ENCODE peak calls at places on chromosomes 7 and 10, in ten cellular contexts. One of them, this sample, is unnamed.

GRCh38 chr10:28681345-28681763 is 4.0 kb downstream of the BAMBI start:
- DNase-seq in endothelial cell: no peak
- DNase-seq in activated CD4-positive, alpha-beta T cell treated with anti-CD3 and anti-CD28 coated beads, Interleukin-2, amount 50 U/mL, for 1 hour: no peak
- DNase-seq in anterior cingulate cortex: no peak
- DNase-seq in ACHN: no peak
- DNase-seq in upper lobe of right lung: no peak
- DNase-seq in HTR-8/SVneo: no peak
- DNase-seq in MM.1S: no peak
- DNase-seq in stimulated activated CD8-positive, alpha-beta memory T cell treated with anti-CD3 and anti-CD28 coated beads, Interleukin-12 subunit alpha, Interleukin-12 subunit beta, amount 100 ng/mL, for 1 hour: no peak
- DNase-seq in neural crest cell: no peak
- DNase-seq in this sample: no peak

GRCh38 chr7:149202831-149203231 is 7.5 kb downstream of the ZNF282 start:
- DNase-seq in activated CD4-positive, alpha-beta T cell treated with anti-CD3 and anti-CD28 coated beads, Interleukin-2, amount 50 U/mL, for 1 hour: no peak
- DNase-seq in MM.1S: no peak
- DNase-seq in ACHN: no peak
- DNase-seq in endothelial cell: no peak
- DNase-seq in stimulated activated CD8-positive, alpha-beta memory T cell treated with anti-CD3 and anti-CD28 coated beads, Interleukin-12 subunit alpha, Interleukin-12 subunit beta, amount 100 ng/mL, for 1 hour: no peak
- DNase-seq in neural crest cell: no peak
- DNase-seq in anterior cingulate cortex: no peak
- DNase-seq in upper lobe of right lung: peak
- DNase-seq in HTR-8/SVneo: no peak
- DNase-seq in this sample: no peak

GRCh38 chr7:88789480-88790064 is 6.0 kb downstream of the TEX47 start:
- DNase-seq in anterior cingulate cortex: no peak
- DNase-seq in HTR-8/SVneo: no peak
- DNase-seq in ACHN: peak
- DNase-seq in neural crest cell: no peak
- DNase-seq in MM.1S: peak
- DNase-seq in endothelial cell: no peak
- DNase-seq in stimulated activated CD8-positive, alpha-beta memory T cell treated with anti-CD3 and anti-CD28 coated beads, Interleukin-12 subunit alpha, Interleukin-12 subunit beta, amount 100 ng/mL, for 1 hour: no peak
- DNase-seq in upper lobe of right lung: no peak
- DNase-seq in activated CD4-positive, alpha-beta T cell treated with anti-CD3 and anti-CD28 coated beads, Interleukin-2, amount 50 U/mL, for 1 hour: no peak
- DNase-seq in this sample: no peak

GRCh38 chr10:93762979-93763391 is 5.2 kb downstream of the LGI1 start:
- DNase-seq in ACHN: no peak
- DNase-seq in stimulated activated CD8-positive, alpha-beta memory T cell treated with anti-CD3 and anti-CD28 coated beads, Interleukin-12 subunit alpha, Interleukin-12 subunit beta, amount 100 ng/mL, for 1 hour: no peak
- DNase-seq in neural crest cell: no peak
- DNase-seq in MM.1S: peak
- DNase-seq in upper lobe of right lung: no peak
- DNase-seq in endothelial cell: no peak
- DNase-seq in activated CD4-positive, alpha-beta T cell treated with anti-CD3 and anti-CD28 coated beads, Interleukin-2, amount 50 U/mL, for 1 hour: no peak
- DNase-seq in anterior cingulate cortex: no peak
- DNase-seq in HTR-8/SVneo: no peak
- DNase-seq in this sample: no peak

GRCh38 chr10:88819290-88819689 is 16.8 kb downstream of the LIPM start:
- DNase-seq in endothelial cell: no peak
- DNase-seq in HTR-8/SVneo: no peak
- DNase-seq in neural crest cell: no peak
- DNase-seq in upper lobe of right lung: no peak
- DNase-seq in MM.1S: no peak
- DNase-seq in activated CD4-positive, alpha-beta T cell treated with anti-CD3 and anti-CD28 coated beads, Interleukin-2, amount 50 U/mL, for 1 hour: no peak
- DNase-seq in ACHN: no peak
- DNase-seq in stimulated activated CD8-positive, alpha-beta memory T cell treated with anti-CD3 and anti-CD28 coated beads, Interleukin-12 subunit alpha, Interleukin-12 subunit beta, amount 100 ng/mL, for 1 hour: no peak
- DNase-seq in anterior cingulate cortex: no peak
- DNase-seq in this sample: no peak

GRCh38 chr10:114309111-114309651 is 70.1 kb downstream of the VWA2 start:
- DNase-seq in neural crest cell: no peak
- DNase-seq in HTR-8/SVneo: no peak
- DNase-seq in MM.1S: no peak
- DNase-seq in stimulated activated CD8-positive, alpha-beta memory T cell treated with anti-CD3 and anti-CD28 coated beads, Interleukin-12 subunit alpha, Interleukin-12 subunit beta, amount 100 ng/mL, for 1 hour: no peak
- DNase-seq in anterior cingulate cortex: no peak
- DNase-seq in ACHN: no peak
- DNase-seq in upper lobe of right lung: peak
- DNase-seq in endothelial cell: no peak
- DNase-seq in activated CD4-positive, alpha-beta T cell treated with anti-CD3 and anti-CD28 coated beads, Interleukin-2, amount 50 U/mL, for 1 hour: no peak
- DNase-seq in this sample: no peak

GRCh38 chr7:12093365-12093764 is 117.7 kb upstream of the TMEM106B start:
- DNase-seq in neural crest cell: no peak
- DNase-seq in upper lobe of right lung: no peak
- DNase-seq in anterior cingulate cortex: no peak
- DNase-seq in stimulated activated CD8-positive, alpha-beta memory T cell treated with anti-CD3 and anti-CD28 coated beads, Interleukin-12 subunit alpha, Interleukin-12 subunit beta, amount 100 ng/mL, for 1 hour: no peak
- DNase-seq in ACHN: no peak
- DNase-seq in activated CD4-positive, alpha-beta T cell treated with anti-CD3 and anti-CD28 coated beads, Interleukin-2, amount 50 U/mL, for 1 hour: no peak
- DNase-seq in MM.1S: no peak
- DNase-seq in endothelial cell: no peak
- DNase-seq in HTR-8/SVneo: no peak
- DNase-seq in this sample: no peak

GRCh38 chr7:21099432-21099831 is 312.7 kb upstream of the SP8 start:
- DNase-seq in stimulated activated CD8-positive, alpha-beta memory T cell treated with anti-CD3 and anti-CD28 coated beads, Interleukin-12 subunit alpha, Interleukin-12 subunit beta, amount 100 ng/mL, for 1 hour: no peak
- DNase-seq in endothelial cell: no peak
- DNase-seq in ACHN: no peak
- DNase-seq in upper lobe of right lung: no peak
- DNase-seq in MM.1S: peak
- DNase-seq in anterior cingulate cortex: no peak
- DNase-seq in HTR-8/SVneo: no peak
- DNase-seq in neural crest cell: no peak
- DNase-seq in activated CD4-positive, alpha-beta T cell treated with anti-CD3 and anti-CD28 coated beads, Interleukin-2, amount 50 U/mL, for 1 hour: no peak
- DNase-seq in this sample: no peak

GRCh38 chr7:76069238-76069638 is 21.3 kb downstream of the MDH2 start:
- DNase-seq in neural crest cell: no peak
- DNase-seq in anterior cingulate cortex: peak
- DNase-seq in upper lobe of right lung: peak
- DNase-seq in stimulated activated CD8-positive, alpha-beta memory T cell treated with anti-CD3 and anti-CD28 coated beads, Interleukin-12 subunit alpha, Interleukin-12 subunit beta, amount 100 ng/mL, for 1 hour: no peak
- DNase-seq in HTR-8/SVneo: peak
- DNase-seq in ACHN: peak
- DNase-seq in activated CD4-positive, alpha-beta T cell treated with anti-CD3 and anti-CD28 coated beads, Interleukin-2, amount 50 U/mL, for 1 hour: no peak
- DNase-seq in MM.1S: no peak
- DNase-seq in endothelial cell: no peak
- DNase-seq in this sample: no peak

GRCh38 chr7:149741629-149742028 is 31.8 kb downstream of the ZNF467 start:
- DNase-seq in activated CD4-positive, alpha-beta T cell treated with anti-CD3 and anti-CD28 coated beads, Interleukin-2, amount 50 U/mL, for 1 hour: no peak
- DNase-seq in HTR-8/SVneo: no peak
- DNase-seq in ACHN: no peak
- DNase-seq in anterior cingulate cortex: no peak
- DNase-seq in endothelial cell: no peak
- DNase-seq in neural crest cell: no peak
- DNase-seq in MM.1S: peak
- DNase-seq in stimulated activated CD8-positive, alpha-beta memory T cell treated with anti-CD3 and anti-CD28 coated beads, Interleukin-12 subunit alpha, Interleukin-12 subunit beta, amount 100 ng/mL, for 1 hour: no peak
- DNase-seq in upper lobe of right lung: no peak
- DNase-seq in this sample: no peak

GRCh38 chr7:44914992-44915607 is 29.8 kb upstream of the PURB start:
- DNase-seq in ACHN: no peak
- DNase-seq in MM.1S: no peak
- DNase-seq in HTR-8/SVneo: no peak
- DNase-seq in anterior cingulate cortex: no peak
- DNase-seq in endothelial cell: no peak
- DNase-seq in upper lobe of right lung: no peak
- DNase-seq in activated CD4-positive, alpha-beta T cell treated with anti-CD3 and anti-CD28 coated beads, Interleukin-2, amount 50 U/mL, for 1 hour: peak
- DNase-seq in neural crest cell: no peak
- DNase-seq in stimulated activated CD8-positive, alpha-beta memory T cell treated with anti-CD3 and anti-CD28 coated beads, Interleukin-12 subunit alpha, Interleukin-12 subunit beta, amount 100 ng/mL, for 1 hour: peak
- DNase-seq in this sample: peak

GRCh38 chr10:26855186-26855585 is 5.6 kb downstream of the ABI1 start:
- DNase-seq in HTR-8/SVneo: no peak
- DNase-seq in ACHN: no peak
- DNase-seq in activated CD4-positive, alpha-beta T cell treated with anti-CD3 and anti-CD28 coated beads, Interleukin-2, amount 50 U/mL, for 1 hour: no peak
- DNase-seq in stimulated activated CD8-positive, alpha-beta memory T cell treated with anti-CD3 and anti-CD28 coated beads, Interleukin-12 subunit alpha, Interleukin-12 subunit beta, amount 100 ng/mL, for 1 hour: no peak
- DNase-seq in neural crest cell: no peak
- DNase-seq in anterior cingulate cortex: no peak
- DNase-seq in MM.1S: no peak
- DNase-seq in endothelial cell: no peak
- DNase-seq in upper lobe of right lung: no peak
- DNase-seq in this sample: no peak

GRCh38 chr10:71644307-71645180 is 75.0 kb downstream of the C10orf105 start:
- DNase-seq in activated CD4-positive, alpha-beta T cell treated with anti-CD3 and anti-CD28 coated beads, Interleukin-2, amount 50 U/mL, for 1 hour: no peak
- DNase-seq in MM.1S: no peak
- DNase-seq in upper lobe of right lung: no peak
- DNase-seq in HTR-8/SVneo: no peak
- DNase-seq in neural crest cell: no peak
- DNase-seq in anterior cingulate cortex: no peak
- DNase-seq in endothelial cell: no peak
- DNase-seq in stimulated activated CD8-positive, alpha-beta memory T cell treated with anti-CD3 and anti-CD28 coated beads, Interleukin-12 subunit alpha, Interleukin-12 subunit beta, amount 100 ng/mL, for 1 hour: no peak
- DNase-seq in ACHN: no peak
- DNase-seq in this sample: no peak

GRCh38 chr7:26898917-26899316 is 34.5 kb upstream of the SKAP2 start:
- DNase-seq in upper lobe of right lung: no peak
- DNase-seq in stimulated activated CD8-positive, alpha-beta memory T cell treated with anti-CD3 and anti-CD28 coated beads, Interleukin-12 subunit alpha, Interleukin-12 subunit beta, amount 100 ng/mL, for 1 hour: no peak
- DNase-seq in anterior cingulate cortex: no peak
- DNase-seq in neural crest cell: no peak
- DNase-seq in HTR-8/SVneo: no peak
- DNase-seq in MM.1S: no peak
- DNase-seq in endothelial cell: no peak
- DNase-seq in ACHN: no peak
- DNase-seq in activated CD4-positive, alpha-beta T cell treated with anti-CD3 and anti-CD28 coated beads, Interleukin-2, amount 50 U/mL, for 1 hour: no peak
- DNase-seq in this sample: no peak

GRCh38 chr10:44828515-44829142 is 82.5 kb upstream of the TMEM72 start:
- DNase-seq in stimulated activated CD8-positive, alpha-beta memory T cell treated with anti-CD3 and anti-CD28 coated beads, Interleukin-12 subunit alpha, Interleukin-12 subunit beta, amount 100 ng/mL, for 1 hour: no peak
- DNase-seq in ACHN: no peak
- DNase-seq in upper lobe of right lung: no peak
- DNase-seq in anterior cingulate cortex: no peak
- DNase-seq in MM.1S: no peak
- DNase-seq in activated CD4-positive, alpha-beta T cell treated with anti-CD3 and anti-CD28 coated beads, Interleukin-2, amount 50 U/mL, for 1 hour: no peak
- DNase-seq in HTR-8/SVneo: no peak
- DNase-seq in endothelial cell: no peak
- DNase-seq in neural crest cell: no peak
- DNase-seq in this sample: no peak

GRCh38 chr10:88194041-88194887 is 330.8 kb downstream of the PTEN start:
- DNase-seq in stimulated activated CD8-positive, alpha-beta memory T cell treated with anti-CD3 and anti-CD28 coated beads, Interleukin-12 subunit alpha, Interleukin-12 subunit beta, amount 100 ng/mL, for 1 hour: peak
- DNase-seq in HTR-8/SVneo: no peak
- DNase-seq in upper lobe of right lung: no peak
- DNase-seq in MM.1S: no peak
- DNase-seq in endothelial cell: no peak
- DNase-seq in ACHN: no peak
- DNase-seq in anterior cingulate cortex: no peak
- DNase-seq in activated CD4-positive, alpha-beta T cell treated with anti-CD3 and anti-CD28 coated beads, Interleukin-2, amount 50 U/mL, for 1 hour: peak
- DNase-seq in neural crest cell: no peak
- DNase-seq in this sample: peak

GRCh38 chr7:51318886-51319579 is 2.4 kb upstream of the COBL start:
- DNase-seq in ACHN: no peak
- DNase-seq in upper lobe of right lung: no peak
- DNase-seq in MM.1S: no peak
- DNase-seq in anterior cingulate cortex: no peak
- DNase-seq in stimulated activated CD8-positive, alpha-beta memory T cell treated with anti-CD3 and anti-CD28 coated beads, Interleukin-12 subunit alpha, Interleukin-12 subunit beta, amount 100 ng/mL, for 1 hour: no peak
- DNase-seq in neural crest cell: no peak
- DNase-seq in HTR-8/SVneo: no peak
- DNase-seq in endothelial cell: no peak
- DNase-seq in activated CD4-positive, alpha-beta T cell treated with anti-CD3 and anti-CD28 coated beads, Interleukin-2, amount 50 U/mL, for 1 hour: no peak
- DNase-seq in this sample: no peak

GRCh38 chr7:123797673-123798526 is 47.1 kb upstream of the HYAL4 start:
- DNase-seq in endothelial cell: no peak
- DNase-seq in MM.1S: peak
- DNase-seq in HTR-8/SVneo: peak
- DNase-seq in neural crest cell: no peak
- DNase-seq in activated CD4-positive, alpha-beta T cell treated with anti-CD3 and anti-CD28 coated beads, Interleukin-2, amount 50 U/mL, for 1 hour: no peak
- DNase-seq in upper lobe of right lung: no peak
- DNase-seq in ACHN: peak
- DNase-seq in anterior cingulate cortex: no peak
- DNase-seq in stimulated activated CD8-positive, alpha-beta memory T cell treated with anti-CD3 and anti-CD28 coated beads, Interleukin-12 subunit alpha, Interleukin-12 subunit beta, amount 100 ng/mL, for 1 hour: no peak
- DNase-seq in this sample: no peak

GRCh38 chr10:86961481-86962091 is 3.2 kb downstream of the SNCG start:
- DNase-seq in upper lobe of right lung: no peak
- DNase-seq in HTR-8/SVneo: no peak
- DNase-seq in activated CD4-positive, alpha-beta T cell treated with anti-CD3 and anti-CD28 coated beads, Interleukin-2, amount 50 U/mL, for 1 hour: no peak
- DNase-seq in neural crest cell: no peak
- DNase-seq in MM.1S: no peak
- DNase-seq in stimulated activated CD8-positive, alpha-beta memory T cell treated with anti-CD3 and anti-CD28 coated beads, Interleukin-12 subunit alpha, Interleukin-12 subunit beta, amount 100 ng/mL, for 1 hour: no peak
- DNase-seq in endothelial cell: no peak
- DNase-seq in ACHN: peak
- DNase-seq in anterior cingulate cortex: no peak
- DNase-seq in this sample: no peak

GRCh38 chr7:55438765-55439525 is 73.8 kb downstream of the LANCL2 start:
- DNase-seq in stimulated activated CD8-positive, alpha-beta memory T cell treated with anti-CD3 and anti-CD28 coated beads, Interleukin-12 subunit alpha, Interleukin-12 subunit beta, amount 100 ng/mL, for 1 hour: no peak
- DNase-seq in endothelial cell: no peak
- DNase-seq in upper lobe of right lung: peak
- DNase-seq in HTR-8/SVneo: no peak
- DNase-seq in neural crest cell: no peak
- DNase-seq in MM.1S: no peak
- DNase-seq in ACHN: no peak
- DNase-seq in anterior cingulate cortex: no peak
- DNase-seq in activated CD4-positive, alpha-beta T cell treated with anti-CD3 and anti-CD28 coated beads, Interleukin-2, amount 50 U/mL, for 1 hour: no peak
- DNase-seq in this sample: no peak

GRCh38 chr10:128304271-128304670 is 178.0 kb upstream of the MKI67 start:
- DNase-seq in endothelial cell: no peak
- DNase-seq in ACHN: no peak
- DNase-seq in HTR-8/SVneo: no peak
- DNase-seq in anterior cingulate cortex: no peak
- DNase-seq in activated CD4-positive, alpha-beta T cell treated with anti-CD3 and anti-CD28 coated beads, Interleukin-2, amount 50 U/mL, for 1 hour: no peak
- DNase-seq in MM.1S: no peak
- DNase-seq in neural crest cell: no peak
- DNase-seq in upper lobe of right lung: no peak
- DNase-seq in stimulated activated CD8-positive, alpha-beta memory T cell treated with anti-CD3 and anti-CD28 coated beads, Interleukin-12 subunit alpha, Interleukin-12 subunit beta, amount 100 ng/mL, for 1 hour: no peak
- DNase-seq in this sample: no peak

GRCh38 chr10:132064082-132064755 is 1.5 kb upstream of the JAKMIP3 start:
- DNase-seq in neural crest cell: no peak
- DNase-seq in anterior cingulate cortex: peak
- DNase-seq in upper lobe of right lung: peak
- DNase-seq in endothelial cell: no peak
- DNase-seq in activated CD4-positive, alpha-beta T cell treated with anti-CD3 and anti-CD28 coated beads, Interleukin-2, amount 50 U/mL, for 1 hour: no peak
- DNase-seq in HTR-8/SVneo: no peak
- DNase-seq in ACHN: no peak
- DNase-seq in MM.1S: no peak
- DNase-seq in stimulated activated CD8-positive, alpha-beta memory T cell treated with anti-CD3 and anti-CD28 coated beads, Interleukin-12 subunit alpha, Interleukin-12 subunit beta, amount 100 ng/mL, for 1 hour: no peak
- DNase-seq in this sample: no peak

GRCh38 chr10:62856021-62856420 is 39.9 kb upstream of the EGR2 start:
- DNase-seq in activated CD4-positive, alpha-beta T cell treated with anti-CD3 and anti-CD28 coated beads, Interleukin-2, amount 50 U/mL, for 1 hour: no peak
- DNase-seq in upper lobe of right lung: no peak
- DNase-seq in HTR-8/SVneo: no peak
- DNase-seq in neural crest cell: no peak
- DNase-seq in MM.1S: no peak
- DNase-seq in anterior cingulate cortex: no peak
- DNase-seq in ACHN: no peak
- DNase-seq in endothelial cell: no peak
- DNase-seq in stimulated activated CD8-positive, alpha-beta memory T cell treated with anti-CD3 and anti-CD28 coated beads, Interleukin-12 subunit alpha, Interleukin-12 subunit beta, amount 100 ng/mL, for 1 hour: no peak
- DNase-seq in this sample: no peak

This sample was measured in stimulated activated naive CD4-positive, alpha-beta T cell treated with Interleukin-2 at 50 U/mL for 16 hours.